ENCODE peak calls at places on chromosomes 16 and 17, in five cellular contexts. W is right atrium auricular region, K is AG10803, M is astrocyte of the cerebellum, U is WERI-Rb-1. T is an unnamed sample.

GRCh38 chr16:50216231-50216630 is 50.1 kb upstream of the ADCY7 start:
- DNase-seq in M (no peak), U (no peak), W (no peak), K (no peak), T (no peak)

GRCh38 chr16:80947708-80948615 is 58.7 kb downstream of the CMC2 start:
- DNase-seq in U (no peak), W (no peak), K (no peak), M (no peak), T (no peak)

GRCh38 chr17:28598799-28599310 is at the start of gene SPAG5:
- DNase-seq in U (peak; percentile 92), K (peak; percentile 86), W (peak; percentile 95), M (peak; percentile 75), T (no peak)

GRCh38 chr17:22703204-22703603 is 1010.9 kb downstream of the KCNJ18 start:
- DNase-seq in W (no peak), K (no peak), M (no peak), U (no peak), T (no peak)

GRCh38 chr17:69335018-69335417 is 8.1 kb upstream of the ABCA5 start:
- DNase-seq in M (peak; percentile 8), K (peak; percentile 59), U (no peak), W (no peak), T (no peak)

GRCh38 chr17:82876602-82877391 is 37.0 kb upstream of the ZNF750 start:
- DNase-seq in W (peak; percentile 91), M (peak; percentile 49), U (peak; percentile 65), K (peak; percentile 83), T (no peak)

GRCh38 chr16:26963109-26963508 is 103.6 kb upstream of the C16orf82 start:
- DNase-seq in W (no peak), K (peak; percentile 16), U (peak; percentile 15), M (no peak), T (no peak)

GRCh38 chr17:38605230-38605851 is 411 bp downstream of the SRCIN1 start:
- DNase-seq in M (no peak), U (no peak), K (no peak), W (no peak), T (no peak)

GRCh38 chr17:58475985-58476384 is 12.2 kb downstream of the HSF5 start:
- DNase-seq in M (no peak), K (no peak), W (no peak), U (no peak), T (no peak)

GRCh38 chr17:63703029-63703428 is 3.1 kb upstream of the LIMD2 start:
- DNase-seq in K (no peak), U (no peak), W (no peak), M (no peak), T (no peak)

GRCh38 chr17:20852541-20853370 is 190.1 kb downstream of the USP22 start:
- DNase-seq in W (peak; percentile 64), U (peak; percentile 74), K (no peak), M (no peak), T (no peak)

GRCh38 chr16:20114356-20114755 is 40.7 kb upstream of the GPR139 start:
- DNase-seq in K (no peak), M (no peak), U (no peak), W (no peak), T (no peak)

GRCh38 chr16:88857728-88858339 is 907 bp downstream of the TRAPPC2L start:
- DNase-seq in W (peak; percentile 70), U (peak; percentile 57), K (peak; percentile 72), M (peak; percentile 51), T (peak; percentile 16)

GRCh38 chr17:61235001-61235820 is 164.4 kb upstream of the TBX2 start:
- DNase-seq in U (peak; percentile 41), K (no peak), M (no peak), W (no peak), T (no peak)

GRCh38 chr17:19331553-19332245 is 30.8 kb downstream of the B9D1 start:
- DNase-seq in M (no peak), K (no peak), U (no peak), W (no peak), T (no peak)

GRCh38 chr16:11150190-11150589 is 105.8 kb downstream of the SOCS1 start:
- DNase-seq in W (no peak), M (no peak), U (no peak), K (no peak), T (no peak)

GRCh38 chr17:18381158-18381952 is 3.8 kb downstream of the EVPLL start:
- DNase-seq in U (no peak), M (no peak), W (no peak), K (no peak), T (no peak)

GRCh38 chr16:81149614-81150013 is 53.4 kb upstream of the GCSH start:
- DNase-seq in K (no peak), M (no peak), U (no peak), W (no peak), T (no peak)

GRCh38 chr16:69408451-69408850 is 16.0 kb upstream of the CYB5B start:
- DNase-seq in W (no peak), K (no peak), M (no peak), U (no peak), T (no peak)

GRCh38 chr17:83192161-83192788 is 112.9 kb downstream of the METRNL start:
- DNase-seq in M (no peak), W (peak; percentile 75), U (peak; percentile 13), K (peak; percentile 78), T (no peak)

GRCh38 chr17:16013943-16014407 is 14.4 kb downstream of the TTC19 start:
- DNase-seq in K (peak; percentile 54), M (peak; percentile 53), U (no peak), W (no peak), T (peak; percentile 16)

GRCh38 chr17:57045868-57046671 is 39.0 kb upstream of the AKAP1 start:
- DNase-seq in M (no peak), K (no peak), U (no peak), W (no peak), T (no peak)

GRCh38 chr16:50309527-50310307 is 43.4 kb downstream of the ADCY7 start:
- DNase-seq in U (no peak), K (no peak), W (peak; percentile 61), M (no peak), T (no peak)

GRCh38 chr17:82566129-82566995 is 46.8 kb downstream of the FOXK2 start:
- DNase-seq in W (no peak), K (no peak), U (no peak), M (no peak), T (no peak)

GRCh38 chr17:76385892-76386786 is 1.7 kb downstream of the SPHK1 start:
- DNase-seq in M (no peak), K (peak; percentile 84), W (peak; percentile 87), U (peak; percentile 88), T (no peak)

GRCh38 chr16:67571981-67572431 is 9.7 kb downstream of the CTCF start:
- DNase-seq in U (no peak), K (peak; percentile 68), W (no peak), M (no peak), T (no peak)

GRCh38 chr17:55089955-55090573 is 121.5 kb downstream of the STXBP4 start:
- DNase-seq in U (no peak), K (no peak), W (no peak), M (peak; percentile 2), T (no peak)

GRCh38 chr16:11160676-11161115 is 95.3 kb downstream of the SOCS1 start:
- DNase-seq in U (no peak), K (no peak), M (no peak), W (no peak), T (no peak)

GRCh38 chr17:21014498-21014897 is 28.3 kb downstream of the USP22 start:
- DNase-seq in K (no peak), U (no peak), W (no peak), M (no peak), T (no peak)

GRCh38 chr17:32803544-32803943 is 73.4 kb downstream of the MYO1D start:
- DNase-seq in U (no peak), K (peak; percentile 87), M (no peak), W (no peak), T (no peak)

DNA sequence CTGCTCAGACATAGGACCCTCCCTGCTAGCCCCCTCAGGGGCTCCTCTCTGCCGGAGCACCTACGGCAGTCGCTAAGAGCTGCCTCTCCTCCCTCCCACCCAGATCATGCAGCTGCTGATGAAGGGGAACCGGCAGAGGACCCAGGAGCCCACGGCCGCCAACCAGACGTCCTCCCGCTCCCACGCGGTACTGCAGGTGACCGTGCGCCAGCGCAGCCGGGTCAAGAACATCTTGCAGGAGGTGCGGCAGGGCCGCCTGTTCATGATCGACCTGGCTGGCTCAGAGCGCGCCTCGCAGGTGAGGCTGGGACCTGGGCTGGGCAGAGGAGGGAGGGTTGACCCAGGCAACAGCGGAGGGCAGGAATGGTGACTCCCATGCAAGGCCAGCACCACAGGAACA is 17.0 kb downstream of the BTBD17 start:
- DNase-seq in K (no peak), W (no peak), M (no peak), U (no peak), T (no peak)
- TF ChIP-seq CTCF in K (no peak), W (no peak), M (no peak), U (no peak), T (no peak)

GRCh38 chr16:87044829-87045228 is 272.4 kb downstream of the C16orf95 start:
- DNase-seq in U (no peak), M (no peak), W (no peak), K (no peak), T (no peak)

GRCh38 chr16:87043273-87044030 is 273.7 kb downstream of the C16orf95 start:
- DNase-seq in M (no peak), W (no peak), K (peak; percentile 8), U (no peak), T (no peak)

GRCh38 chr16:87042551-87043272 is 274.5 kb downstream of the C16orf95 start:
- DNase-seq in M (no peak), K (no peak), W (no peak), U (no peak), T (no peak)

GRCh38 chr16:87045462-87046216 is 271.6 kb downstream of the C16orf95 start:
- DNase-seq in U (no peak), W (no peak), M (no peak), K (no peak), T (no peak)

GRCh38 chr16:87044031-87044380 is 273.2 kb downstream of the C16orf95 start:
- DNase-seq in U (no peak), W (no peak), K (no peak), M (no peak), T (no peak)
- H3K4me3 ChIP-seq in U (no peak overlapping the region), W (no peak overlapping the region), K (no peak overlapping the region), M (no peak overlapping the region), T (no peak overlapping the region)

GRCh38 chr16:28823719-28824547 is 1.1 kb downstream of the ATXN2L start:
- DNase-seq in W (peak; percentile 96), M (peak; percentile 93), U (peak; percentile 99), K (peak; percentile 98), T (peak; percentile 56)
- TF ChIP-seq CTCF in W (peak; percentile 49), M (no peak), U (no peak), K (peak; percentile 24), T (no peak)

DNA sequence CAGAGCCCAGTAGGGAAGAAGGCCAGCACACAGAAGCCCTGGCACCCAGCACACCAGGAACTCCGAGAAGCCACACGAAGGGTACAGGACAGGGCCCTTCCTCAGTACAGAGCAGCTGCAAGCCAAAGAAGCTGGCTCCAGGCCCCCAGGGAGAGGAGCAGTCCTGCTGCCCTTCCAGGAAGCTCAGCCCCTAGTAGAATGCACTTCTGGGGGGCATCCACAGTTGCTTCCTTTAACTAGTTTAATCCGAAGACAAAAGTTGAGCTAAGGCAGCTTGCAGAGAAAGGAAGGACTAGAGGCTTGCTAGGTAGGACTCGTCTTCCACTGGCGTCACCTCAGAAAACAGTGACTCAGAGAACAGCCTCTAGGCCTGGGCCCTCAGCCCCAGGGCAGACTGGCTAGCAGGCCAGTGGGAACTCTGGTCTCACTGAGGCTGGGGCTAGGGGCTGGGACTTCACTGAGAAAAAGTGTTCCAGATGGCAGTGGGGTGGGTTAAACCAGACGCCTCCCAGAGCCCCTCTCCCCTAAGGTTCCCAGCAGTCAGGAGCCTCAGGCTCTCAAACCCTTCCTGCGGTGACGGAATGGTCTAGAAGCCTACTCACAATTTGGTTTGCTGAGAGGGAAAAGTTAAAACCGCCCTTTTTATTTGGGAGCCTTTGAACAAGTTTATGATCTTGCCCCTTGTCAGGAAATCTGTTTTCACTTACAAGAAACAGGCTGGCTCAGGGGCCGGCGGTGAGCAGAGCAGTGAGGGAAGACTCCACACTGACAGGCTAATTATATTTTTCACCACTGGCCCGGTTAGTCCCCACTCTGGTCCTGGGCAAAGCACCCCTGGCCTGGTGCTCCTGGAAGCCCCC is 41.4 kb downstream of the ACTG1 start:
- DNase-seq in K (peak; percentile 59), U (no peak), W (no peak), M (no peak), T (no peak)
- H3K4me3 ChIP-seq in K (no peak overlapping the region), U (no peak overlapping the region), W (no peak overlapping the region), M (no peak overlapping the region), T (peak overlapping the region; percentile 23)